ENCODE peak calls at places on chromosomes 7 and 10, in nine cellular contexts. Q, V, K, F, Z, A, U, B and S are unnamed samples.
A peak's percentile ranks its signal among the peaks of the same experiment; 100 is the strongest.

GRCh38 chr10:85810674-85811073 is 555.9 kb downstream of the GRID1 start:
- DNase-seq in Q (no peak), V (no peak), K (no peak), F (no peak), Z (no peak), A (no peak), U (no peak), B (no peak), S (no peak)

GRCh38 chr10:95273393-95274312 is 17.1 kb downstream of the PDLIM1 start:
- DNase-seq in Q (peak; percentile 31), V (no peak), K (peak; percentile 93), F (no peak), Z (no peak), A (no peak), U (peak; percentile 62), B (no peak), S (no peak)

GRCh38 chr10:123399276-123399839 is 245.2 kb downstream of the BUB3 start:
- DNase-seq in Q (no peak), V (no peak), K (no peak), F (no peak), Z (no peak), A (no peak), U (no peak), B (no peak), S (no peak)

GRCh38 chr10:58993480-58994221 is 182.8 kb upstream of the PHYHIPL start:
- DNase-seq in Q (no peak), V (no peak), K (no peak), F (no peak), Z (no peak), A (no peak), U (no peak), B (no peak), S (no peak)

GRCh38 chr10:114002422-114002821 is 41.2 kb upstream of the ADRB1 start:
- DNase-seq in Q (no peak), V (no peak), K (no peak), F (no peak), Z (no peak), A (no peak), U (peak; percentile 19), B (no peak), S (no peak)

GRCh38 chr7:132333301-132333700 is 243.0 kb downstream of the PLXNA4 start:
- DNase-seq in Q (no peak), V (peak; percentile 75), K (no peak), F (no peak), Z (no peak), A (no peak), U (no peak), B (no peak), S (no peak)

GRCh38 chr7:38659931-38660330 is 28.8 kb upstream of the AMPH start:
- DNase-seq in Q (no peak), V (no peak), K (no peak), F (no peak), Z (no peak), A (no peak), U (no peak), B (no peak), S (no peak)

GRCh38 chr10:49382826-49383225 is 13.1 kb downstream of the DRGX start:
- DNase-seq in Q (no peak), V (no peak), K (no peak), F (no peak), Z (no peak), A (no peak), U (no peak), B (no peak), S (no peak)

GRCh38 chr10:29545122-29545521 is 89.6 kb downstream of the SVIL start:
- DNase-seq in Q (no peak), V (no peak), K (no peak), F (no peak), Z (no peak), A (no peak), U (no peak), B (no peak), S (no peak)

GRCh38 chr10:43793714-43794113 is 145.0 kb upstream of the ZNF32 start:
- DNase-seq in Q (peak; percentile 89), V (no peak), K (peak; percentile 68), F (no peak), Z (no peak), A (no peak), U (no peak), B (no peak), S (no peak)

GRCh38 chr10:47049056-47049851 is 138.0 kb downstream of the PTPN20 start:
- DNase-seq in Q (no peak), V (no peak), K (no peak), F (no peak), Z (no peak), A (peak; percentile 2), U (no peak), B (no peak), S (no peak)

GRCh38 chr7:77783111-77783510 is 15.1 kb downstream of the TMEM60 start:
- DNase-seq in Q (no peak), V (no peak), K (no peak), F (no peak), Z (no peak), A (no peak), U (no peak), B (no peak), S (no peak)

GRCh38 chr7:151537818-151538561 is 18.3 kb upstream of the RHEB start:
- DNase-seq in Q (peak; percentile 52), V (no peak), K (no peak), F (peak; percentile 30), Z (no peak), A (no peak), U (no peak), B (no peak), S (no peak)

GRCh38 chr7:152365982-152366603 is 69.7 kb downstream of the KMT2C start:
- DNase-seq in Q (no peak), V (no peak), K (no peak), F (no peak), Z (no peak), A (no peak), U (no peak), B (no peak), S (no peak)

GRCh38 chr10:114684085-114684821 is 26.2 kb upstream of the ABLIM1 start:
- DNase-seq in Q (no peak), V (peak; percentile 54), K (no peak), F (no peak), Z (no peak), A (peak; percentile 49), U (no peak), B (no peak), S (no peak)